ENCODE peak calls at places on chromosomes 5 and 9, in seven cellular contexts. One of them, this sample, is unnamed.

GRCh38 chr5:124583469-124584350 is 162.7 kb downstream of the ZNF608 start:
- DNase-seq in omental fat pad: no peak
- DNase-seq in type B pancreatic cell: no peak
- DNase-seq in fibroblast of villous mesenchyme: peak
- DNase-seq in keratinocyte: peak
- DNase-seq in GM12865: peak
- DNase-seq in fibroblast of pulmonary artery: peak
- DNase-seq in this sample: no peak

GRCh38 chr9:135343733-135344522 is 135.7 kb upstream of the PPP1R26 start:
- DNase-seq in omental fat pad: peak
- DNase-seq in type B pancreatic cell: peak
- DNase-seq in fibroblast of villous mesenchyme: peak
- DNase-seq in keratinocyte: no peak
- DNase-seq in GM12865: peak
- DNase-seq in fibroblast of pulmonary artery: peak
- DNase-seq in this sample: peak

GRCh38 chr5:17378346-17378984 is 119.6 kb upstream of the TAF11L2 start:
- DNase-seq in omental fat pad: no peak
- DNase-seq in type B pancreatic cell: no peak
- DNase-seq in fibroblast of villous mesenchyme: peak
- DNase-seq in keratinocyte: no peak
- DNase-seq in GM12865: no peak
- DNase-seq in fibroblast of pulmonary artery: peak
- DNase-seq in this sample: no peak

GRCh38 chr9:114313186-114313585 is 9.7 kb upstream of the ORM1 start:
- DNase-seq in omental fat pad: no peak
- DNase-seq in type B pancreatic cell: no peak
- DNase-seq in fibroblast of villous mesenchyme: peak
- DNase-seq in keratinocyte: no peak
- DNase-seq in GM12865: no peak
- DNase-seq in fibroblast of pulmonary artery: no peak
- DNase-seq in this sample: no peak

GRCh38 chr9:91302831-91303230 is 58.9 kb downstream of the AUH start:
- DNase-seq in omental fat pad: no peak
- DNase-seq in type B pancreatic cell: no peak
- DNase-seq in fibroblast of villous mesenchyme: peak
- DNase-seq in keratinocyte: peak
- DNase-seq in GM12865: no peak
- DNase-seq in fibroblast of pulmonary artery: peak
- DNase-seq in this sample: peak

GRCh38 chr9:98081477-98082219 is 25.1 kb downstream of the NANS start:
- DNase-seq in omental fat pad: no peak
- DNase-seq in type B pancreatic cell: no peak
- DNase-seq in fibroblast of villous mesenchyme: peak
- DNase-seq in keratinocyte: no peak
- DNase-seq in GM12865: no peak
- DNase-seq in fibroblast of pulmonary artery: peak
- DNase-seq in this sample: no peak

GRCh38 chr9:79357620-79358019 is 214.1 kb upstream of the TLE4 start:
- DNase-seq in omental fat pad: no peak
- DNase-seq in type B pancreatic cell: no peak
- DNase-seq in fibroblast of villous mesenchyme: no peak
- DNase-seq in keratinocyte: no peak
- DNase-seq in GM12865: no peak
- DNase-seq in fibroblast of pulmonary artery: no peak
- DNase-seq in this sample: no peak

GRCh38 chr5:123690821-123691220 is 178.8 kb downstream of the CSNK1G3 start:
- DNase-seq in omental fat pad: no peak
- DNase-seq in type B pancreatic cell: no peak
- DNase-seq in fibroblast of villous mesenchyme: no peak
- DNase-seq in keratinocyte: no peak
- DNase-seq in GM12865: no peak
- DNase-seq in fibroblast of pulmonary artery: no peak
- DNase-seq in this sample: no peak

GRCh38 chr5:93596676-93597441 is 13.8 kb downstream of the NR2F1 start:
- DNase-seq in omental fat pad: no peak
- DNase-seq in type B pancreatic cell: no peak
- DNase-seq in fibroblast of villous mesenchyme: no peak
- DNase-seq in keratinocyte: no peak
- DNase-seq in GM12865: peak
- DNase-seq in fibroblast of pulmonary artery: no peak
- DNase-seq in this sample: no peak

GRCh38 chr5:68730220-68731010 is 363.4 kb upstream of the SLC30A5 start:
- DNase-seq in omental fat pad: no peak
- DNase-seq in type B pancreatic cell: no peak
- DNase-seq in fibroblast of villous mesenchyme: peak
- DNase-seq in keratinocyte: no peak
- DNase-seq in GM12865: no peak
- DNase-seq in fibroblast of pulmonary artery: peak
- DNase-seq in this sample: peak

GRCh38 chr9:78021692-78022091 is 9.9 kb downstream of the GNAQ start:
- DNase-seq in omental fat pad: no peak
- DNase-seq in type B pancreatic cell: no peak
- DNase-seq in fibroblast of villous mesenchyme: no peak
- DNase-seq in keratinocyte: no peak
- DNase-seq in GM12865: no peak
- DNase-seq in fibroblast of pulmonary artery: no peak
- DNase-seq in this sample: no peak

GRCh38 chr9:92463989-92464388 is 18.3 kb downstream of the ASPN start:
- DNase-seq in omental fat pad: no peak
- DNase-seq in type B pancreatic cell: no peak
- DNase-seq in fibroblast of villous mesenchyme: peak
- DNase-seq in keratinocyte: no peak
- DNase-seq in GM12865: no peak
- DNase-seq in fibroblast of pulmonary artery: peak
- DNase-seq in this sample: no peak

GRCh38 chr5:147472669-147473131 is 37.2 kb downstream of the DPYSL3 start:
- DNase-seq in omental fat pad: no peak
- DNase-seq in type B pancreatic cell: no peak
- DNase-seq in fibroblast of villous mesenchyme: peak
- DNase-seq in keratinocyte: no peak
- DNase-seq in GM12865: no peak
- DNase-seq in fibroblast of pulmonary artery: peak
- DNase-seq in this sample: no peak

GRCh38 chr9:133738806-133739150 is 626 bp upstream of the SARDH start:
- DNase-seq in omental fat pad: no peak
- DNase-seq in type B pancreatic cell: peak
- DNase-seq in fibroblast of villous mesenchyme: no peak
- DNase-seq in keratinocyte: no peak
- DNase-seq in GM12865: no peak
- DNase-seq in fibroblast of pulmonary artery: no peak
- DNase-seq in this sample: no peak

GRCh38 chr5:171649002-171649401 is 136.6 kb upstream of the SMIM23 start:
- DNase-seq in omental fat pad: no peak
- DNase-seq in type B pancreatic cell: no peak
- DNase-seq in fibroblast of villous mesenchyme: no peak
- DNase-seq in keratinocyte: no peak
- DNase-seq in GM12865: no peak
- DNase-seq in fibroblast of pulmonary artery: no peak
- DNase-seq in this sample: no peak

GRCh38 chr9:133115604-133116345 is 5.3 kb downstream of the RALGDS start:
- DNase-seq in omental fat pad: no peak
- DNase-seq in type B pancreatic cell: no peak
- DNase-seq in fibroblast of villous mesenchyme: no peak
- DNase-seq in keratinocyte: no peak
- DNase-seq in GM12865: peak
- DNase-seq in fibroblast of pulmonary artery: no peak
- DNase-seq in this sample: no peak

GRCh38 chr5:991472-992267 is 16.9 kb upstream of the NKD2 start:
- DNase-seq in omental fat pad: no peak
- DNase-seq in type B pancreatic cell: no peak
- DNase-seq in fibroblast of villous mesenchyme: no peak
- DNase-seq in keratinocyte: no peak
- DNase-seq in GM12865: no peak
- DNase-seq in fibroblast of pulmonary artery: no peak
- DNase-seq in this sample: no peak

GRCh38 chr5:987761-988160 is 20.8 kb upstream of the NKD2 start:
- DNase-seq in omental fat pad: no peak
- DNase-seq in type B pancreatic cell: no peak
- DNase-seq in fibroblast of villous mesenchyme: no peak
- DNase-seq in keratinocyte: no peak
- DNase-seq in GM12865: no peak
- DNase-seq in fibroblast of pulmonary artery: no peak
- DNase-seq in this sample: no peak

GRCh38 chr5:988316-988715 is 20.3 kb upstream of the NKD2 start:
- DNase-seq in omental fat pad: no peak
- DNase-seq in type B pancreatic cell: no peak
- DNase-seq in fibroblast of villous mesenchyme: no peak
- DNase-seq in keratinocyte: no peak
- DNase-seq in GM12865: no peak
- DNase-seq in fibroblast of pulmonary artery: no peak
- DNase-seq in this sample: no peak

GRCh38 chr5:994272-994607 is 14.4 kb upstream of the NKD2 start:
- DNase-seq in omental fat pad: no peak
- DNase-seq in type B pancreatic cell: no peak
- DNase-seq in fibroblast of villous mesenchyme: no peak
- DNase-seq in keratinocyte: no peak
- DNase-seq in GM12865: no peak
- DNase-seq in fibroblast of pulmonary artery: no peak
- DNase-seq in this sample: no peak

GRCh38 chr5:989961-990530 is 18.6 kb upstream of the NKD2 start:
- DNase-seq in omental fat pad: no peak
- DNase-seq in type B pancreatic cell: no peak
- DNase-seq in fibroblast of villous mesenchyme: peak
- DNase-seq in keratinocyte: no peak
- DNase-seq in GM12865: no peak
- DNase-seq in fibroblast of pulmonary artery: peak
- DNase-seq in this sample: no peak
- TF ChIP-seq CTCF in omental fat pad: no peak
- TF ChIP-seq CTCF in type B pancreatic cell: no peak
- TF ChIP-seq CTCF in fibroblast of villous mesenchyme: peak
- TF ChIP-seq CTCF in keratinocyte: no peak
- TF ChIP-seq CTCF in GM12865: peak
- TF ChIP-seq CTCF in fibroblast of pulmonary artery: peak
- TF ChIP-seq CTCF in this sample: peak

GRCh38 chr5:155594270-155594669 is 580.7 kb downstream of the KIF4B start:
- DNase-seq in omental fat pad: no peak
- DNase-seq in type B pancreatic cell: no peak
- DNase-seq in fibroblast of villous mesenchyme: no peak
- DNase-seq in keratinocyte: no peak
- DNase-seq in GM12865: no peak
- DNase-seq in fibroblast of pulmonary artery: no peak
- DNase-seq in this sample: no peak
- TF ChIP-seq CTCF in omental fat pad: no peak
- TF ChIP-seq CTCF in type B pancreatic cell: peak
- TF ChIP-seq CTCF in fibroblast of villous mesenchyme: no peak
- TF ChIP-seq CTCF in keratinocyte: no peak
- TF ChIP-seq CTCF in GM12865: no peak
- TF ChIP-seq CTCF in fibroblast of pulmonary artery: no peak
- TF ChIP-seq CTCF in this sample: no peak

DNA sequence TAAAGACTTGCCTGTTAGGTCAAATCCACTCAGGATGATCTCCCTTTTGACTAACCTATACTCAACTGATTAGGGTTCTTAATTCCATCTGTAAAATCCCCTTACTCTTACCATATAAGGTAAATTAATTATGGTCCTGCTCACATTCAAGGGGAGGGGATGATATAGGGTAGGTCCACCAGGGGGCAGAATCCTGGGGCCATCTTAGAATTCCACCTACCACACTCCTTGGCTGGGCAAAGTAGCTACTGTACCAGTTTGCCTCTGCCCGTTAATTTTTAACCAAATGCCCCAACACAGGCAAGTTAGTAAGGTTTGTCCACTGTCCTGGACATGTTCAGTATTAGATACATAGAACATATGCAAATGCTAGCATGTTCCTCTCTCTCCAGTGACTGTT is 262.4 kb downstream of the SEMA5A start:
- DNase-seq in omental fat pad: no peak
- DNase-seq in type B pancreatic cell: no peak
- DNase-seq in fibroblast of villous mesenchyme: no peak
- DNase-seq in keratinocyte: no peak
- DNase-seq in GM12865: no peak
- DNase-seq in fibroblast of pulmonary artery: no peak
- DNase-seq in this sample: no peak
- TF ChIP-seq CTCF in omental fat pad: no peak
- TF ChIP-seq CTCF in type B pancreatic cell: peak
- TF ChIP-seq CTCF in fibroblast of villous mesenchyme: no peak
- TF ChIP-seq CTCF in keratinocyte: no peak
- TF ChIP-seq CTCF in GM12865: no peak
- TF ChIP-seq CTCF in fibroblast of pulmonary artery: no peak
- TF ChIP-seq CTCF in this sample: no peak

GRCh38 chr5:45694255-45694834 is 1.8 kb downstream of the HCN1 start:
- DNase-seq in omental fat pad: no peak
- DNase-seq in type B pancreatic cell: no peak
- DNase-seq in fibroblast of villous mesenchyme: no peak
- DNase-seq in keratinocyte: no peak
- DNase-seq in GM12865: no peak
- DNase-seq in fibroblast of pulmonary artery: peak
- DNase-seq in this sample: no peak

GRCh38 chr5:45695680-45696093 is 493 bp downstream of the HCN1 start:
- DNase-seq in omental fat pad: no peak
- DNase-seq in type B pancreatic cell: no peak
- DNase-seq in fibroblast of villous mesenchyme: no peak
- DNase-seq in keratinocyte: no peak
- DNase-seq in GM12865: no peak
- DNase-seq in fibroblast of pulmonary artery: no peak
- DNase-seq in this sample: no peak

GRCh38 chr5:45697211-45697610 is 1.0 kb upstream of the HCN1 start:
- DNase-seq in omental fat pad: no peak
- DNase-seq in type B pancreatic cell: no peak
- DNase-seq in fibroblast of villous mesenchyme: no peak
- DNase-seq in keratinocyte: no peak
- DNase-seq in GM12865: no peak
- DNase-seq in fibroblast of pulmonary artery: no peak
- DNase-seq in this sample: no peak

GRCh38 chr5:45695011-45695667 is 1.0 kb downstream of the HCN1 start:
- DNase-seq in omental fat pad: no peak
- DNase-seq in type B pancreatic cell: peak
- DNase-seq in fibroblast of villous mesenchyme: no peak
- DNase-seq in keratinocyte: no peak
- DNase-seq in GM12865: no peak
- DNase-seq in fibroblast of pulmonary artery: no peak
- DNase-seq in this sample: no peak

GRCh38 chr5:45696206-45696836 is at the start of gene HCN1:
- DNase-seq in omental fat pad: peak
- DNase-seq in type B pancreatic cell: peak
- DNase-seq in fibroblast of villous mesenchyme: peak
- DNase-seq in keratinocyte: no peak
- DNase-seq in GM12865: no peak
- DNase-seq in fibroblast of pulmonary artery: peak
- DNase-seq in this sample: peak
- TF ChIP-seq CTCF in omental fat pad: no peak
- TF ChIP-seq CTCF in type B pancreatic cell: peak
- TF ChIP-seq CTCF in fibroblast of villous mesenchyme: peak
- TF ChIP-seq CTCF in keratinocyte: peak
- TF ChIP-seq CTCF in GM12865: no peak
- TF ChIP-seq CTCF in fibroblast of pulmonary artery: peak
- TF ChIP-seq CTCF in this sample: peak

This sample was measured in Panc1.